ENCODE peak calls at places on chromosomes 5 and 9, in four cellular contexts. P is tibial nerve, L is AG10803, R is MCF 10A. H is an unnamed sample.

GRCh38 chr9:136900988-136901515 is 14.7 kb downstream of the TRAF2 start:
- DNase-seq in R (no peak), P (no peak), L (no peak), H (no peak)

GRCh38 chr5:88602584-88602983 is 280.4 kb downstream of the MEF2C start:
- DNase-seq in R (peak; percentile 13), P (no peak), L (no peak), H (peak; percentile 20)

GRCh38 chr5:179836225-179837019 is 15.7 kb downstream of the SQSTM1 start:
- DNase-seq in L (no peak), P (no peak), R (no peak), H (peak; percentile 58)

GRCh38 chr5:170397059-170397458 is 7.9 kb upstream of the KCNMB1 start:
- DNase-seq in P (no peak), R (no peak), L (no peak), H (no peak)

GRCh38 chr9:112809351-112809848 is 58.8 kb downstream of the SNX30 start:
- DNase-seq in L (no peak), P (no peak), R (no peak), H (peak; percentile 84)

GRCh38 chr9:96484521-96484931 is 34.6 kb downstream of the HABP4 start:
- DNase-seq in R (no peak), L (peak; percentile 38), P (no peak), H (peak; percentile 77)

GRCh38 chr5:146802945-146803522 is 75.5 kb downstream of the PPP2R2B start:
- DNase-seq in R (no peak), P (no peak), L (no peak), H (no peak)

GRCh38 chr5:54671111-54671531 is 153.6 kb downstream of the SNX18 start:
- DNase-seq in R (peak; percentile 67), L (peak; percentile 85), P (no peak), H (no peak)

GRCh38 chr9:137204731-137205125 is 720 bp downstream of the TMEM203 start:
- DNase-seq in R (no peak), P (no peak), L (no peak), H (no peak)

GRCh38 chr5:57445715-57446037 is 36.9 kb downstream of the ACTBL2 start:
- DNase-seq in R (no peak), L (peak; percentile 60), P (no peak), H (no peak)

GRCh38 chr5:1765141-1765879 is 34.3 kb downstream of the MRPL36 start:
- DNase-seq in L (no peak), P (no peak), R (no peak), H (no peak)

GRCh38 chr5:72374844-72375243 is 54.7 kb downstream of the PTCD2 start:
- DNase-seq in R (no peak), L (no peak), P (no peak), H (peak; percentile 24)

GRCh38 chr5:115336964-115337363 is 40.5 kb upstream of the CCDC112 start:
- DNase-seq in R (no peak), P (no peak), L (no peak), H (no peak)

GRCh38 chr5:1847611-1848010 is 35.1 kb downstream of the IRX4 start:
- DNase-seq in P (no peak), R (no peak), L (no peak), H (no peak)

GRCh38 chr5:148615644-148616283 is 38.6 kb downstream of the HTR4 start:
- DNase-seq in L (peak; percentile 2), R (peak; percentile 26), P (no peak), H (no peak)

GRCh38 chr5:78624011-78624541 is 24.5 kb downstream of the LHFPL2 start:
- DNase-seq in L (no peak), P (no peak), R (no peak), H (no peak)

GRCh38 chr9:131304676-131305366 is 15.3 kb downstream of the PLPP7 start:
- DNase-seq in P (peak; percentile 43), L (peak; percentile 20), R (no peak), H (no peak)

GRCh38 chr9:84823426-84824271 is 154.1 kb downstream of the NTRK2 start:
- DNase-seq in R (no peak), P (peak; percentile 48), L (no peak), H (peak; percentile 18)

GRCh38 chr5:44952376-44952775 is 143.6 kb downstream of the MRPS30 start:
- DNase-seq in R (peak; percentile 55), L (peak; percentile 43), P (no peak), H (peak; percentile 20)

GRCh38 chr5:133928690-133929393 is 39.6 kb downstream of the C5orf15 start:
- DNase-seq in L (no peak), R (no peak), P (no peak), H (peak; percentile 52)

GRCh38 chr9:88803551-88804288 is 187.5 kb upstream of the S1PR3 start:
- DNase-seq in L (peak; percentile 45), R (peak; percentile 67), P (no peak), H (no peak)

GRCh38 chr5:169566202-169566601 is 17.4 kb upstream of the SPDL1 start:
- DNase-seq in R (no peak), L (peak; percentile 29), P (no peak), H (no peak)

GRCh38 chr9:3441197-3441816 is 84.5 kb downstream of the RFX3 start:
- DNase-seq in R (peak; percentile 68), L (peak; percentile 70), P (peak; percentile 18), H (peak; percentile 44)

GRCh38 chr5:83567741-83568530 is 96.4 kb downstream of the VCAN start:
- DNase-seq in R (peak; percentile 88), P (peak; percentile 16), L (peak; percentile 97), H (no peak)

GRCh38 chr9:111966851-111967250 is 70.2 kb downstream of the UGCG start:
- DNase-seq in R (peak; percentile 69), L (peak; percentile 59), P (no peak), H (no peak)

GRCh38 chr5:176653986-176654385 is 6.7 kb downstream of the TSPAN17 start:
- DNase-seq in P (no peak), R (no peak), L (no peak), H (no peak)

GRCh38 chr9:134544388-134545212 is 97.0 kb upstream of the COL5A1 start:
- DNase-seq in L (peak; percentile 76), R (peak; percentile 40), P (peak; percentile 57), H (no peak)

GRCh38 chr9:108885643-108886348 is 23.7 kb downstream of the ACTL7A start:
- DNase-seq in R (peak; percentile 96), P (no peak), L (peak; percentile 51), H (peak; percentile 74)

GRCh38 chr9:110048976-110049698 is 158.8 kb downstream of the C9orf152 start:
- DNase-seq in L (no peak), P (no peak), R (peak; percentile 45), H (peak; percentile 26)

GRCh38 chr5:65830856-65831255 is 95.5 kb upstream of the ERBIN start:
- DNase-seq in R (no peak), L (peak; percentile 28), P (no peak), H (no peak)

GRCh38 chr9:130284690-130285089 is 19.1 kb downstream of the HMCN2 start:
- DNase-seq in R (no peak), P (no peak), L (no peak), H (no peak)

GRCh38 chr5:125410501-125411162 is 664.2 kb upstream of the ZNF608 start:
- DNase-seq in P (no peak), L (peak; percentile 52), R (peak; percentile 78), H (no peak)

GRCh38 chr9:119086590-119086989 is 282.6 kb downstream of the BRINP1 start:
- DNase-seq in P (no peak), L (no peak), R (no peak), H (no peak)

GRCh38 chr5:32687167-32687831 is 23.8 kb upstream of the NPR3 start:
- DNase-seq in R (peak; percentile 62), L (peak; percentile 76), P (peak; percentile 33), H (no peak)

GRCh38 chr9:31582071-31582470 is 802.4 kb upstream of the ACO1 start:
- DNase-seq in P (no peak), L (no peak), R (no peak), H (no peak)

GRCh38 chr9:131125038-131125287 is 423 bp upstream of the NUP214 start:
- DNase-seq in R (no peak), L (no peak), P (no peak), H (no peak)

GRCh38 chr5:123508441-123508840 is 3.5 kb upstream of the CSNK1G3 start:
- DNase-seq in P (no peak), R (no peak), L (peak; percentile 64), H (no peak)

GRCh38 chr5:141492168-141492885 is 3.4 kb downstream of the PCDHGC5 start:
- DNase-seq in R (no peak), L (no peak), P (no peak), H (peak; percentile 63)

GRCh38 chr9:36640982-36641381 is 68.3 kb downstream of the MELK start:
- DNase-seq in L (no peak), R (no peak), P (no peak), H (peak; percentile 44)
- TF ChIP-seq CTCF in L (no peak), R (no peak), P (no peak), H (no peak)

GRCh38 chr9:125949721-125950465 is 202.7 kb downstream of the PBX3 start:
- DNase-seq in L (peak; percentile 47), P (no peak), R (no peak), H (no peak)

GRCh38 chr9:125950880-125951471 is 203.8 kb downstream of the PBX3 start:
- DNase-seq in P (no peak), R (no peak), L (no peak), H (no peak)

GRCh38 chr9:125956102-125956501 is 208.9 kb downstream of the PBX3 start:
- DNase-seq in L (no peak), R (no peak), P (no peak), H (no peak)

GRCh38 chr9:125949247-125949646 is 202.1 kb downstream of the PBX3 start:
- DNase-seq in R (peak; percentile 85), P (no peak), L (peak; percentile 6), H (no peak)

DNA sequence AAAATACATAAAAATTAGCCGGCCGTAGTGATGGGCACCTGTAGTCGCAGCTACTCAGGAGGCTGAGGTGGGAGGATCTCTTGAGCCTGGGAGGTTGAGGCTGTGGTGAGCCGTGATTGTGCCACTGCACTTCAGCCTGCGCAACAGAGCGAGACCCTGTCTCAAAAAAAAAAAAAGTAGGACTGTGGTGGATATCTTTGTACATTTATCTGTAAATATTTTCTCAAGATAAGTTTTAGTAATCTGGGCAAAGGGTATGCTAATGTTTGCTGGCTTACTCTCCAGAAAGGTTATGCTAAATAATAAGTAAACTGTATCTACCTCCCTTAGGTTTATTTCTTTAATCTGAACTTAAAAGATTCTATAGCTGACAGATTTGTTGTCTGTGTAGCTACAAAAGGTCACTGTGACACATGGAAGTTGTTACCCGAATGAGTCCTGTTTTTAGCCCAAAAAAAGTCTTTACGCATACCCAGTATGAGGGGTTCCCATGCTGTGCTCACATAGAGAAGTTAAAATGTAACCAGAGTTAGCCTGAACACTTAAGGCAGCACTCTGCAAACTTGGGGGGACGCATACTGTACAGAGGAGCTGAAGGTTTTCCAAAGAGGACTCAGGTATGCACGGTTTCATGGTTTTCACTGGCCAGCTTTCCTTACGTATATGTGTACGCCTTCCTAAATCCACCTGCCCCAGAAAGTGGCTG is 206.3 kb downstream of the PBX3 start:
- DNase-seq in R (no peak), L (no peak), P (no peak), H (no peak)
- TF ChIP-seq CTCF in R (no peak), L (no peak), P (no peak), H (no peak)

GRCh38 chr9:98056403-98057094 is at the start of gene NANS:
- DNase-seq in L (peak; percentile 88), R (peak; percentile 94), P (peak; percentile 89), H (peak; percentile 99)
- TF ChIP-seq CTCF in L (no peak), R (no peak), P (no peak), H (no peak)

DNA sequence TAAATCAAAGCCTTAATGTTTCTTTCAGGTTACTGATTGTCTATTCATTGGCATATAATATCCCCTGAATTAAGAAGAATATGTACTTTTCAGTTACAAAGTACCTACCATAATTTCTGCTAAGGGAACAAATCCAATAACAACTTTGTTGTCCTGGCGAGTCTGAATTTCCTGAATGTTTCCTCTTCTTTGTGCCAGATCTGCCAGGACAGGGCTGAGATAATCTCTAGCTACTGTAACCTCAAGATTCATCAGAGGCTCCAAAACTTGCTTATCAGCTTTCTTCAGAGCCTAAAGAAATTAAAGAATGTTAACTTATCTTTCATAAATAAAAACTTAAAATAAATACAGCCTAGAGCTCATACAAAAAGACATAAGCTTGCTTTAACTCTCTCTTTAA is 37.2 kb downstream of the HEXB start:
- DNase-seq in R (no peak), L (no peak), P (no peak), H (no peak)
- TF ChIP-seq CTCF in R (no peak), L (no peak), P (no peak), H (no peak)

H was measured in GM10248.